ENCODE peak calls at places on chromosomes 13 and 19, in four cellular contexts. M, H, A and Q are unnamed samples.

GRCh38 chr13:22549126-22549525 is 631.7 kb upstream of the SGCG start:
- DNase-seq in H (no peak), M (no peak), A (no peak), Q (no peak)

GRCh38 chr13:73698859-73699258 is 435.3 kb downstream of the KLF12 start:
- DNase-seq in H (no peak), M (no peak), A (no peak), Q (no peak)

GRCh38 chr19:39401549-39402416 is 4.9 kb upstream of the ZFP36 start:
- DNase-seq in M (no peak), A (no peak), H (no peak), Q (peak; percentile 88)

GRCh38 chr13:102597029-102598015 is 536 bp downstream of the TPP2 start:
- DNase-seq in H (no peak), A (no peak), M (no peak), Q (peak; percentile 6)

GRCh38 chr19:36009220-36009619 is 607 bp upstream of the SYNE4 start:
- DNase-seq in A (peak; percentile 36), M (no peak), H (peak; percentile 25), Q (no peak)

GRCh38 chr19:963401-964022 is 20.6 kb upstream of the WDR18 start:
- DNase-seq in A (no peak), H (no peak), M (no peak), Q (no peak)

GRCh38 chr19:35236638-35237400 is 8.3 kb upstream of the FAM187B start:
- DNase-seq in H (no peak), A (peak; percentile 61), M (no peak), Q (no peak)

GRCh38 chr19:11203194-11204075 is 6.1 kb upstream of the KANK2 start:
- DNase-seq in M (no peak), H (peak; percentile 41), A (peak; percentile 53), Q (no peak)